ENCODE peak calls at places on chromosomes 3 and 15, in five cellular contexts. K, I, M, O and C are unnamed samples.

GRCh38 chr15:79769081-79769481 is 127.7 kb downstream of the MTHFS start:
- DNase-seq in O (peak), I (no peak), K (no peak), M (no peak), C (peak)

GRCh38 chr3:312170-312569 is 115.6 kb downstream of the CHL1 start:
- DNase-seq in K (no peak), I (no peak), O (no peak), M (no peak), C (no peak)

GRCh38 chr15:22949074-22949547 is 31.1 kb downstream of the CYFIP1 start:
- DNase-seq in O (no peak), M (no peak), K (peak), I (peak), C (peak)

GRCh38 chr3:171290680-171291079 is 169.5 kb downstream of the TNIK start:
- DNase-seq in O (no peak), K (no peak), I (no peak), M (no peak), C (no peak)

GRCh38 chr3:37984051-37984450 is 6.5 kb upstream of the VILL start:
- DNase-seq in O (no peak), M (no peak), I (no peak), K (no peak), C (no peak)

GRCh38 chr3:169668957-169669681 is 5.6 kb upstream of the MECOM start:
- DNase-seq in M (peak), O (peak), K (peak), I (peak), C (peak)

GRCh38 chr3:113953677-113954076 is 5.9 kb downstream of the ZDHHC23 start:
- DNase-seq in M (no peak), I (no peak), K (no peak), O (no peak), C (no peak)

GRCh38 chr15:67085818-67086649 is 20.6 kb downstream of the SMAD3 start:
- DNase-seq in I (no peak), M (no peak), O (no peak), K (no peak), C (no peak)

GRCh38 chr3:189727898-189728297 is 96.7 kb downstream of the TP63 start:
- DNase-seq in K (no peak), M (peak), I (no peak), O (no peak), C (no peak)

GRCh38 chr3:181715601-181716340 is 4.0 kb downstream of the SOX2 start:
- DNase-seq in O (no peak), M (no peak), I (no peak), K (no peak), C (no peak)

GRCh38 chr3:151228291-151229125 is 25.5 kb upstream of the GPR171 start:
- DNase-seq in I (no peak), O (peak), M (no peak), K (no peak), C (peak)

GRCh38 chr3:194279701-194280360 is 71.3 kb downstream of the CPN2 start:
- DNase-seq in K (peak), I (no peak), M (no peak), O (no peak), C (no peak)

GRCh38 chr15:79474252-79474651 is 42.1 kb downstream of the MINAR1 start:
- DNase-seq in M (no peak), K (no peak), I (no peak), O (no peak), C (no peak)

GRCh38 chr3:184688251-184688851 is 23.5 kb downstream of the MAGEF1 start:
- DNase-seq in M (no peak), O (no peak), K (no peak), I (no peak), C (peak)

GRCh38 chr15:101028772-101029438 is 109.7 kb downstream of the LRRK1 start:
- DNase-seq in I (peak), M (peak), O (no peak), K (peak), C (no peak)

GRCh38 chr3:178302966-178303930 is 233.0 kb upstream of the KCNMB2 start:
- DNase-seq in I (no peak), M (no peak), O (no peak), K (no peak), C (no peak)

GRCh38 chr3:166837535-166837934 is 542.6 kb downstream of the ZBBX start:
- DNase-seq in M (no peak), I (no peak), O (no peak), K (no peak), C (no peak)

GRCh38 chr15:63043391-63044076 is 987 bp downstream of the TPM1 start:
- DNase-seq in K (peak), O (no peak), I (peak), M (no peak), C (no peak)

GRCh38 chr3:3102751-3103150 is 7.4 kb downstream of the IL5RA start:
- DNase-seq in M (no peak), K (no peak), O (no peak), I (no peak), C (no peak)

GRCh38 chr3:139534444-139534812 is 5.1 kb downstream of the RBP1 start:
- DNase-seq in K (no peak), I (no peak), M (no peak), O (peak), C (peak)

GRCh38 chr3:161305095-161305991 is 66.0 kb downstream of the SPTSSB start:
- DNase-seq in K (no peak), I (no peak), M (no peak), O (peak), C (peak)

GRCh38 chr15:69194854-69195253 is 34.4 kb downstream of the GLCE start:
- DNase-seq in K (no peak), I (no peak), O (no peak), M (no peak), C (no peak)

GRCh38 chr15:69190504-69190903 is 30.1 kb downstream of the GLCE start:
- DNase-seq in O (no peak), K (no peak), M (no peak), I (no peak), C (no peak)

GRCh38 chr15:69189157-69189556 is 28.7 kb downstream of the GLCE start:
- DNase-seq in I (no peak), K (no peak), O (no peak), M (no peak), C (no peak)

GRCh38 chr15:69190091-69190490 is 29.7 kb downstream of the GLCE start:
- DNase-seq in O (no peak), M (no peak), K (no peak), I (no peak), C (no peak)

DNA sequence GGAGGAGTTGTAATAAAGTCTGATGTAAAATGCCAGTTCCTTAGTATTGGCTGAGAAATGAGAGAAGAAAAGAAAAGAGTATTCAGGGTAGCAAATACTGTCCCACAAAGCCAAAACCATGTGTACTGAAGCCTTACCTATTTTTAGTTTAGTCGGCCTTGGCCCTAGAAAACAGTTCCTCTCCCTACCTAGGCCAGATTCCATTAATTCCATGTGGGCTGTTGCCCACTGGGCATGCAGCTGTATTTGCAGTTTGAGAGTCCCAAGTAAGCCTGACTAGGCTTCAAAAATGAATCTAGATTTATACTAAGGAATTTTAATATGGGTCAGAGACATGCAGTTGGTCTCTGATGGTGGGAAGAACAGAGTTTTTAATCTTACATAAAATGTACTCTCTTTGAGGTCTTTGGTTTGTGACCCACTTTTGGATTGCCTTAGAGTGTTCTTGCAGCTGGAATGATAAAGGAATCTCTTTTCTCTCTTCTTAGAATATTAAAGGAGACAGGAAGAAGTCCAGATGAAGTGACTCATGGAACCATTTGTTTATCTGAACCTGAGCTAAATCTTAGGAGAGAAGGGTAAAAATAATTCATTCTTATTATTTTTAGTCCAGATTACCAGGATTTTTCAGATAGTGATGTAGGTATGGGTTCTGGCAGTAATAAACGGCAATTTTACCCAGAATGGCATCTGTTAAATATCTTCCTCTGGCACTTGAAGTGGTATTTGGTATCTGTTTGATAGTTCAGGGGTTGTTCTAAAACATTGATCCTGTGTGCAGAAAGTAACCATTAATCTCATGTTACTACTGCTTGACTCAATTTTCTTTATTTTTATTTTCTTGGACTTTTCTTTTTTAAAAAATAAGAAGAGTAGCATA is 33.8 kb downstream of the GLCE start:
- DNase-seq in I (no peak), O (no peak), K (no peak), M (no peak), C (no peak)
- H3K27ac ChIP-seq in I (peak), O (no peak), K (peak), M (no peak), C (no peak)

DNA sequence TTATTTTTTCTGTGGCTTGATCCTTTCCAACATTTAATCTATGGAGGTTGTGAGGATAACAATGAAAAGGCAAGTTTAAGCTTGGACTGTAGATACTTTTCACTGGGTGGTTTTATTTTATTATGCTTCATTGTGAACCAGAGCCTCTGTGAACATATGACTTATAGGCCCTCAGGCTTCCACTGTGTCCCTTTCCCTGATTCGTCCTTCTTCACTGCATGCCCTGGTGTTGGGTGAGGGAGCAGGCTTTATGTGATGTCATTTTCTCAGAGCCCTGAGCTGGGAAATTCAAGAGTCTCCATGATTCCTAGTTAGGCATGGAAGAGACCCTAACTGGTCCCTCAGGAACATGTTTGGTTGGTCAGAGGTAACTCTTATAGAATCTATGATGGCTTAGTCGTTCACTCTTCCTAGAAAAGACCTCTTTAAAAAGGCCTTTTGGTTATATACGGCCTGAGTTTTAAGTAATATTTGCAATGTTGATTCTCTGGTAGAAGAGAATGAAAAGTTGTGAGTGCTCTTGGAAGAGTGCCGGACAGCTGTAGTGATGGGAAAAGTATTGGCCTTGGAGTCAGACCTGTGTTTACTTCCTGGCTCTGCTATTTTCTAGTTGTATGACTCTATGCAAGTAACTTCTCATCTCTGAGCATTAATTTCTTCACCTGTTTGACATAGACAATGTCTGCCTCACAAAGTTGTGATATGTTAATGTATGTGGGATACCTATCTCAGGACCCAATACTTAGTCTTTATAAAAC is 168.4 kb downstream of the LPP start:
- DNase-seq in M (no peak), O (no peak), I (no peak), K (no peak), C (no peak)
- H3K27ac ChIP-seq in M (no peak), O (no peak), I (no peak), K (no peak), C (no peak)

GRCh38 chr15:64855206-64856000 is 13.7 kb downstream of the PLEKHO2 start:
- DNase-seq in K (no peak), I (peak), M (no peak), O (no peak), C (no peak)
- H3K27ac ChIP-seq in K (peak), I (no peak), M (peak), O (peak), C (no peak)

GRCh38 chr3:123679712-123680386 is 95.0 kb upstream of the HACD2 start:
- DNase-seq in O (no peak), M (no peak), K (no peak), I (no peak), C (no peak)

GRCh38 chr3:123672429-123673146 is 87.7 kb upstream of the HACD2 start:
- DNase-seq in M (no peak), O (no peak), K (no peak), I (no peak), C (no peak)

GRCh38 chr3:123683755-123684154 is 98.9 kb upstream of the HACD2 start:
- DNase-seq in O (no peak), M (no peak), K (no peak), I (no peak), C (no peak)

GRCh38 chr3:123683146-123683545 is 98.3 kb upstream of the HACD2 start:
- DNase-seq in O (no peak), I (no peak), K (no peak), M (no peak), C (no peak)

DNA sequence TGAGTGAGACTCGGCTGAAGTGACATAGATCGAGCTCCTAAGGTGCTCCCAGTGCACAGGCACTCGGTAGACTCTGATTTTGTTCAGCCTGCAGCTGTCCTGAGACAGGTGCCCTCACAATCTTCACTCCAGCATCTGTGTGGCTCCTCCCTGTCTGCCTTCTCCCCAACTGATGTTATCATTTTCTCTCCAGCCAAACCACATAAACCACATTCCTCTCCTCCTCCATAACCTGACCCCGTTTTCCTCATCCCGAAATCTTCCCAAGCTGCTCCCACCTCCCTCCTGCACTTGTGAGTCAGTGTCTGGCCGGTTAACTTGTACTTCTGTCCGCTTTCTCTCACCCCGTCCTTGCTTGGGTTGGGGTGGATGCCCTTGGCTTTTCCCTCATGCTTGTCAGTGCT is 93.3 kb upstream of the HACD2 start:
- DNase-seq in I (no peak), K (no peak), O (peak), M (no peak), C (peak)
- H3K27ac ChIP-seq in I (peak), K (no peak), O (no peak), M (peak), C (no peak)

GRCh38 chr3:11509175-11510000 is 134.3 kb downstream of the VGLL4 start:
- DNase-seq in K (peak), O (no peak), I (peak), M (peak), C (peak)
- H3K27ac ChIP-seq in K (peak), O (peak), I (peak), M (no peak), C (peak)

GRCh38 chr3:140597792-140598191 is 80.1 kb upstream of the TRIM42 start:
- DNase-seq in O (no peak), I (no peak), M (no peak), K (peak), C (no peak)

GRCh38 chr3:140597364-140597763 is 80.5 kb upstream of the TRIM42 start:
- DNase-seq in M (no peak), I (no peak), K (no peak), O (no peak), C (no peak)

GRCh38 chr3:140599009-140599408 is 78.9 kb upstream of the TRIM42 start:
- DNase-seq in O (peak), K (no peak), I (no peak), M (no peak), C (no peak)

GRCh38 chr3:140593766-140594165 is 84.1 kb upstream of the TRIM42 start:
- DNase-seq in M (no peak), K (no peak), O (no peak), I (no peak), C (no peak)

DNA sequence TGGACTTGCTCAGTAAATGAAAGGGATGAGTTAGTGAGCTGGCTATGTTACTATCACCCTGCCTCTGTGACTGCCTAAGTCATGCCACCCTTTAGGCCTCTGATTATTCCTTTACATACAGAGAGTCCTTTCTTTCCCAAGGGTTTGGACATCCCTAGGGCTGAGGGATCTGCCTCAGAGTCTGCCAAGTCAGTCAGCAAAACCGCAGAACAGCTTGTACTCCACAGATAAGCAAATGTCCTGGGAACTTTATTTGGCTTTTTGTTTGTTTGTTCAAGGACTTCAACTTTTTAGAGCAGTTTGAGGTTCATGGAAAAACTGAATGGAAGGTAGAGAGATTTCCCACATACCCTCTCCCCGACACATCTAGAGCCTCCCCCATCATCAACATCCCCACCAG is 82.6 kb upstream of the TRIM42 start:
- DNase-seq in K (no peak), I (no peak), M (no peak), O (no peak), C (peak)
- H3K27ac ChIP-seq in K (peak), I (no peak), M (no peak), O (no peak), C (peak)

GRCh38 chr3:62013931-62014330 is 359.4 kb downstream of the FEZF2 start:
- DNase-seq in K (no peak), I (no peak), O (no peak), M (no peak), C (no peak)

GRCh38 chr3:62020706-62021105 is 352.6 kb downstream of the FEZF2 start:
- DNase-seq in M (no peak), K (no peak), O (no peak), I (no peak), C (no peak)

GRCh38 chr3:62011667-62012066 is 361.7 kb downstream of the FEZF2 start:
- DNase-seq in M (no peak), O (no peak), K (no peak), I (no peak), C (peak)

GRCh38 chr3:62019906-62020305 is 353.4 kb downstream of the FEZF2 start:
- DNase-seq in O (no peak), I (no peak), K (no peak), M (no peak), C (no peak)

GRCh38 chr3:62015111-62015510 is 358.2 kb downstream of the FEZF2 start:
- DNase-seq in K (no peak), O (no peak), M (no peak), I (no peak), C (no peak)
- H3K27ac ChIP-seq in K (no peak), O (no peak), M (no peak), I (no peak), C (no peak)

DNA sequence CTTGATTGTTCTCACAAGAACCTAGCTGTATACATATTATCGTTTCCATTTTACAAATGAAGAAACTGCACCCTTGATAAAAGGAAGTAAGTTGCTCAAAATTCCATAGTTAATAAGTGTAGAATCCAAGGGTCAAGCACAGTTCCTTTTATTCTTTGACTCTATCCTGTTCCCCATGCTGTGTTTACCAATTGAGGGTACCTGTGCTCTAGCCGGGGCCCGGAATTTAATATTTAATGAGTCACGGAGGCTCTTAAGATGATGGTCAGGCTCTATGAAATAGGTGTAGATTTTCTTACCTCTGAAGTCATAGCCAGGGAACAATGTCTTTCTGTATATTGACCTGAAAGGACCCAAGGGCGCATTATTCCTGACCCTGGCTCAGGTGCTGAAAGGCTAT is 65.2 kb downstream of the LPP start:
- DNase-seq in K (no peak), I (no peak), O (no peak), M (no peak), C (no peak)
- H3K27ac ChIP-seq in K (peak), I (peak), O (no peak), M (peak), C (no peak)

GRCh38 chr15:31046759-31047359 is 54.7 kb downstream of the TRPM1 start:
- DNase-seq in M (no peak), I (no peak), O (no peak), K (no peak), C (no peak)
- H3K27ac ChIP-seq in M (no peak), I (no peak), O (no peak), K (no peak), C (no peak)